ENCODE peak calls at places on chromosomes 2 and 18, in four cellular contexts. One of them, this sample, is unnamed.

GRCh38 chr2:119475225-119475856 is 43.7 kb downstream of the TMEM37 start:
- DNase-seq in breast epithelium: no peak
- DNase-seq in upper lobe of left lung: no peak
- DNase-seq in transverse colon: no peak
- DNase-seq in this sample: no peak

GRCh38 chr2:23626701-23627181 is 241.8 kb downstream of the KLHL29 start:
- DNase-seq in breast epithelium: no peak
- DNase-seq in upper lobe of left lung: no peak
- DNase-seq in transverse colon: no peak
- DNase-seq in this sample: no peak

GRCh38 chr18:51427012-51427411 is 229.5 kb upstream of the MEX3C start:
- DNase-seq in breast epithelium: no peak
- DNase-seq in upper lobe of left lung: no peak
- DNase-seq in transverse colon: no peak
- DNase-seq in this sample: no peak

GRCh38 chr2:39437522-39438296 is 624 bp upstream of the MAP4K3 start:
- DNase-seq in breast epithelium: no peak
- DNase-seq in upper lobe of left lung: peak; percentile 78
- DNase-seq in transverse colon: peak; percentile 78
- DNase-seq in this sample: peak; percentile 41

GRCh38 chr2:31523871-31524492 is 56.8 kb downstream of the SRD5A2 start:
- DNase-seq in breast epithelium: no peak
- DNase-seq in upper lobe of left lung: no peak
- DNase-seq in transverse colon: peak; percentile 49
- DNase-seq in this sample: no peak

GRCh38 chr18:32308493-32309120 is 118.8 kb downstream of the MEP1B start:
- DNase-seq in breast epithelium: no peak
- DNase-seq in upper lobe of left lung: no peak
- DNase-seq in transverse colon: no peak
- DNase-seq in this sample: peak; percentile 57

GRCh38 chr2:176188969-176189665 is 649 bp downstream of the HOXD1 start:
- DNase-seq in breast epithelium: no peak
- DNase-seq in upper lobe of left lung: peak; percentile 88
- DNase-seq in transverse colon: peak; percentile 43
- DNase-seq in this sample: no peak

GRCh38 chr2:26807788-26808460 is 22.1 kb downstream of the CENPA start:
- DNase-seq in breast epithelium: no peak
- DNase-seq in upper lobe of left lung: no peak
- DNase-seq in transverse colon: no peak
- DNase-seq in this sample: no peak

GRCh38 chr2:168717790-168718502 is 84.5 kb upstream of the NOSTRIN start:
- DNase-seq in breast epithelium: no peak
- DNase-seq in upper lobe of left lung: no peak
- DNase-seq in transverse colon: no peak
- DNase-seq in this sample: no peak

GRCh38 chr2:105936954-105937353 is 192.2 kb downstream of the NCK2 start:
- DNase-seq in breast epithelium: no peak
- DNase-seq in upper lobe of left lung: no peak
- DNase-seq in transverse colon: no peak
- DNase-seq in this sample: no peak

GRCh38 chr2:102439065-102439695 is 16.2 kb downstream of the IL18RAP start:
- DNase-seq in breast epithelium: no peak
- DNase-seq in upper lobe of left lung: no peak
- DNase-seq in transverse colon: no peak
- DNase-seq in this sample: no peak

GRCh38 chr2:206217743-206218520 is 56.5 kb upstream of the ZDBF2 start:
- DNase-seq in breast epithelium: no peak
- DNase-seq in upper lobe of left lung: no peak
- DNase-seq in transverse colon: no peak
- DNase-seq in this sample: no peak

GRCh38 chr2:152611458-152612231 is 105.6 kb downstream of the PRPF40A start:
- DNase-seq in breast epithelium: no peak
- DNase-seq in upper lobe of left lung: no peak
- DNase-seq in transverse colon: peak; percentile 15
- DNase-seq in this sample: peak; percentile 46

GRCh38 chr18:41075212-41075611 is 879.8 kb upstream of the PIK3C3 start:
- DNase-seq in breast epithelium: no peak
- DNase-seq in upper lobe of left lung: no peak
- DNase-seq in transverse colon: no peak
- DNase-seq in this sample: no peak

GRCh38 chr2:31420936-31421335 is 6.4 kb upstream of the XDH start:
- DNase-seq in breast epithelium: no peak
- DNase-seq in upper lobe of left lung: no peak
- DNase-seq in transverse colon: no peak
- DNase-seq in this sample: no peak

GRCh38 chr2:159076233-159076632 is 107.8 kb downstream of the TANC1 start:
- DNase-seq in breast epithelium: no peak
- DNase-seq in upper lobe of left lung: no peak
- DNase-seq in transverse colon: no peak
- DNase-seq in this sample: no peak

GRCh38 chr2:175640655-175641054 is 361.4 kb downstream of the LNPK start:
- DNase-seq in breast epithelium: no peak
- DNase-seq in upper lobe of left lung: no peak
- DNase-seq in transverse colon: peak; percentile 26
- DNase-seq in this sample: no peak

GRCh38 chr2:221818569-221818968 is 246.5 kb upstream of the EPHA4 start:
- DNase-seq in breast epithelium: no peak
- DNase-seq in upper lobe of left lung: no peak
- DNase-seq in transverse colon: no peak
- DNase-seq in this sample: no peak

GRCh38 chr18:12531747-12532146 is 124.0 kb downstream of the PRELID3A start:
- DNase-seq in breast epithelium: no peak
- DNase-seq in upper lobe of left lung: no peak
- DNase-seq in transverse colon: no peak
- DNase-seq in this sample: no peak

GRCh38 chr2:37916512-37917082 is 8.5 kb upstream of the RMDN2 start:
- DNase-seq in breast epithelium: no peak
- DNase-seq in upper lobe of left lung: no peak
- DNase-seq in transverse colon: peak; percentile 55
- DNase-seq in this sample: peak; percentile 87

GRCh38 chr2:120625865-120626560 is 109.7 kb upstream of the GLI2 start:
- DNase-seq in breast epithelium: peak; percentile 94
- DNase-seq in upper lobe of left lung: no peak
- DNase-seq in transverse colon: peak; percentile 16
- DNase-seq in this sample: no peak

GRCh38 chr2:36507408-36507812 is 90.6 kb downstream of the FEZ2 start:
- DNase-seq in breast epithelium: no peak
- DNase-seq in upper lobe of left lung: no peak
- DNase-seq in transverse colon: peak; percentile 47
- DNase-seq in this sample: peak; percentile 42

GRCh38 chr2:218257390-218257981 is 3.3 kb upstream of the GPBAR1 start:
- DNase-seq in breast epithelium: peak; percentile 7
- DNase-seq in upper lobe of left lung: no peak
- DNase-seq in transverse colon: peak; percentile 31
- DNase-seq in this sample: no peak

GRCh38 chr18:4068552-4069158 is 386.5 kb downstream of the DLGAP1 start:
- DNase-seq in breast epithelium: no peak
- DNase-seq in upper lobe of left lung: no peak
- DNase-seq in transverse colon: peak; percentile 13
- DNase-seq in this sample: no peak

GRCh38 chr2:208244422-208244821 is 10.4 kb downstream of the IDH1 start:
- DNase-seq in breast epithelium: no peak
- DNase-seq in upper lobe of left lung: no peak
- DNase-seq in transverse colon: no peak
- DNase-seq in this sample: no peak

DNA sequence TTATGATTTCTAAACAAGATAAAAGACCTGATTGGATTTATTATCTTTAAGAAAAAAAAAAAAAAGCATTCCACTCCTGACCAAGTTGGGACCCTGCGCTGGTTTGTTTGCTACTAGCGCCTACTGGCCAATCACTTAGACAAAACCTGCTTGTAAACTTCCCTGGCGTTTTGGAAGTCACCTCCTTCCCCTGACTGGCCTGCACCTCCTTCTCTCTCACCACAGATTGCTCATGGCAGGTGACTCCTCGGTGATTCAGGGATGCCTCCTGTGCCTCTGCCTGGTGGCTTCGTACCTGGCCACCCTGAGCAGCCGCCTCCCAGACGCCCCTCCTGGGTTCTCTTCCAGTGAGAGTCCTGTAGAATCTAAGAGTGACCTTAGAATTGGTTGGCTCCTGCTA is 121.3 kb downstream of the BCL11A start:
- DNase-seq in breast epithelium: no peak
- DNase-seq in upper lobe of left lung: no peak
- DNase-seq in transverse colon: no peak
- DNase-seq in this sample: no peak
- TF ChIP-seq POLR2A in breast epithelium: no peak
- TF ChIP-seq POLR2A in upper lobe of left lung: no peak
- TF ChIP-seq POLR2A in transverse colon: no peak
- TF ChIP-seq POLR2A in this sample: no peak

GRCh38 chr2:53913721-53914120 is 54.0 kb upstream of the GPR75 start:
- DNase-seq in breast epithelium: no peak
- DNase-seq in upper lobe of left lung: no peak
- DNase-seq in transverse colon: no peak
- DNase-seq in this sample: no peak
- TF ChIP-seq CTCF in breast epithelium: no peak
- TF ChIP-seq CTCF in upper lobe of left lung: no peak
- TF ChIP-seq CTCF in transverse colon: no peak
- TF ChIP-seq CTCF in this sample: no peak

DNA sequence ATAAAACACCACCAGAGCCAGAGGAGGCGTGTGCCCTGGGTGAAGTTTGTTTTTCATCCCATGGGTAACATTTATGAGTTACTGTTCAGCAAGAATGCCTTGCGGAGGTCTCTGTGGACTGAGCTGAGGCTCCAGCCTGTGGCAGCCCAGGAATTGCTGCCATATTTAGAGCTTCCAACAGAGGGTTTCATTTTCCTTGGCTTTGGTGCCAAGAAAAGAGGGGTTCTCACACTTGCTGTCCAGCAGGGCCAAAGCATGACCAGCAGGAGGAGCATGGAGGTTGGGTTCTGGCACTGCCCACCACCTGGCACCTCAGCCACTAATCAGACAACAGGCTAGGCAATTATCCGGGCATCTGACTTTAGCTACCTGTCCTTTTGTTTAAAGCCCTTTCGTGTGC is 36.7 kb downstream of the EPAS1 start:
- DNase-seq in breast epithelium: no peak
- DNase-seq in upper lobe of left lung: no peak
- DNase-seq in transverse colon: no peak
- DNase-seq in this sample: no peak
- H3K4me1 ChIP-seq in breast epithelium: peaks cover 10% of the 10 kb centered on the region
- H3K4me1 ChIP-seq in upper lobe of left lung: peaks cover 98% of the 10 kb centered on the region
- H3K4me1 ChIP-seq in transverse colon: peaks cover 70% of the 10 kb centered on the region
- H3K4me1 ChIP-seq in this sample: peaks cover 27% of the 10 kb centered on the region

GRCh38 chr2:144518744-144519596 is 949 bp downstream of the ZEB2 start:
- DNase-seq in breast epithelium: no peak
- DNase-seq in upper lobe of left lung: no peak
- DNase-seq in transverse colon: no peak
- DNase-seq in this sample: no peak

GRCh38 chr2:144521702-144522101 is 1.8 kb upstream of the ZEB2 start:
- DNase-seq in breast epithelium: no peak
- DNase-seq in upper lobe of left lung: no peak
- DNase-seq in transverse colon: no peak
- DNase-seq in this sample: no peak

GRCh38 chr2:144519597-144519933 is 354 bp downstream of the ZEB2 start:
- DNase-seq in breast epithelium: no peak
- DNase-seq in upper lobe of left lung: no peak
- DNase-seq in transverse colon: no peak
- DNase-seq in this sample: no peak

GRCh38 chr2:144520718-144521487 is 984 bp upstream of the ZEB2 start:
- DNase-seq in breast epithelium: no peak
- DNase-seq in upper lobe of left lung: no peak
- DNase-seq in transverse colon: no peak
- DNase-seq in this sample: no peak

GRCh38 chr2:144519934-144520717 is at the start of gene ZEB2:
- DNase-seq in breast epithelium: no peak
- DNase-seq in upper lobe of left lung: no peak
- DNase-seq in transverse colon: peak; percentile 43
- DNase-seq in this sample: peak; percentile 80
- TF ChIP-seq POLR2A in breast epithelium: peak; percentile 30
- TF ChIP-seq POLR2A in upper lobe of left lung: no peak
- TF ChIP-seq POLR2A in transverse colon: peak; percentile 67
- TF ChIP-seq POLR2A in this sample: peak; percentile 31

GRCh38 chr2:86035883-86036789 is 69.5 kb downstream of the POLR1A start:
- DNase-seq in breast epithelium: no peak
- DNase-seq in upper lobe of left lung: no peak
- DNase-seq in transverse colon: peak; percentile 80
- DNase-seq in this sample: peak; percentile 85
- TF ChIP-seq CTCF in breast epithelium: no peak
- TF ChIP-seq CTCF in upper lobe of left lung: peak; percentile 30
- TF ChIP-seq CTCF in transverse colon: no peak
- TF ChIP-seq CTCF in this sample: peak; percentile 13

GRCh38 chr2:33166287-33166881 is 219.6 kb downstream of the LTBP1 start:
- DNase-seq in breast epithelium: no peak
- DNase-seq in upper lobe of left lung: no peak
- DNase-seq in transverse colon: no peak
- DNase-seq in this sample: no peak

GRCh38 chr2:33167655-33168245 is 221.0 kb downstream of the LTBP1 start:
- DNase-seq in breast epithelium: no peak
- DNase-seq in upper lobe of left lung: no peak
- DNase-seq in transverse colon: no peak
- DNase-seq in this sample: no peak

GRCh38 chr2:33168425-33168824 is 221.7 kb downstream of the LTBP1 start:
- DNase-seq in breast epithelium: no peak
- DNase-seq in upper lobe of left lung: no peak
- DNase-seq in transverse colon: no peak
- DNase-seq in this sample: no peak

GRCh38 chr2:33168973-33169372 is 222.2 kb downstream of the LTBP1 start:
- DNase-seq in breast epithelium: no peak
- DNase-seq in upper lobe of left lung: no peak
- DNase-seq in transverse colon: no peak
- DNase-seq in this sample: no peak
- H3K4me1 ChIP-seq in breast epithelium: no peaks in the 10 kb centered on the region
- H3K4me1 ChIP-seq in upper lobe of left lung: no peaks in the 10 kb centered on the region
- H3K4me1 ChIP-seq in transverse colon: peaks cover 13% of the 10 kb centered on the region
- H3K4me1 ChIP-seq in this sample: no peaks in the 10 kb centered on the region

GRCh38 chr18:49486959-49487710 is at the start of gene C18orf32:
- DNase-seq in breast epithelium: peak; percentile 93
- DNase-seq in upper lobe of left lung: peak; percentile 98
- DNase-seq in transverse colon: peak; percentile 97
- DNase-seq in this sample: peak; percentile 93

GRCh38 chr18:49490246-49490762 is 3.3 kb upstream of the C18orf32 start:
- DNase-seq in breast epithelium: no peak
- DNase-seq in upper lobe of left lung: no peak
- DNase-seq in transverse colon: no peak
- DNase-seq in this sample: no peak

GRCh38 chr18:49491534-49491856 is 4.5 kb upstream of the C18orf32 start:
- DNase-seq in breast epithelium: no peak
- DNase-seq in upper lobe of left lung: no peak
- DNase-seq in transverse colon: no peak
- DNase-seq in this sample: no peak

GRCh38 chr18:49486617-49486958 is 446 bp downstream of the C18orf32 start:
- DNase-seq in breast epithelium: no peak
- DNase-seq in upper lobe of left lung: no peak
- DNase-seq in transverse colon: no peak
- DNase-seq in this sample: no peak

GRCh38 chr18:49487711-49488310 is 777 bp upstream of the C18orf32 start:
- DNase-seq in breast epithelium: no peak
- DNase-seq in upper lobe of left lung: no peak
- DNase-seq in transverse colon: no peak
- DNase-seq in this sample: no peak
- TF ChIP-seq POLR2A in breast epithelium: no peak
- TF ChIP-seq POLR2A in upper lobe of left lung: no peak
- TF ChIP-seq POLR2A in transverse colon: no peak
- TF ChIP-seq POLR2A in this sample: no peak

This sample was measured in uterus.